ENCODE peak calls at places on chromosome 11, in ten cellular contexts. M is GM10248; T is SJSA1; F is chondrocyte; Q is stimulated activated CD4-positive, alpha-beta T cell treated with anti-CD3 and anti-CD28 coated beads, Interleukin-2, amount 100 ng/mL, for 24 hours; C is mammary epithelial cell; U is LoVo; K is dorsolateral prefrontal cortex; J is Calu3; L is dermis microvascular lymphatic vessel endothelial cell. Y is an unnamed sample.
A peak's percentile ranks its signal among the peaks of the same experiment; 100 is the strongest.

GRCh38 chr11:12270215-12270797 is 107.1 kb upstream of the PARVA start:
- DNase-seq in J (no peak), L (peak; percentile 62), T (no peak), M (no peak), K (no peak), U (no peak), C (no peak), Q (no peak), F (no peak), Y (no peak)

GRCh38 chr11:134558258-134558835 is 146.3 kb upstream of the B3GAT1 start:
- DNase-seq in Q (no peak), J (no peak), U (no peak), T (no peak), K (no peak), F (peak; percentile 11), M (no peak), C (no peak), L (no peak), Y (no peak)

GRCh38 chr11:102487214-102487613 is 34.6 kb upstream of the TMEM123 start:
- DNase-seq in J (no peak), T (no peak), C (no peak), K (no peak), U (no peak), F (no peak), L (no peak), Q (no peak), M (no peak), Y (no peak)

GRCh38 chr11:26465270-26465669 is 106.8 kb downstream of the MUC15 start:
- DNase-seq in U (no peak), L (no peak), T (no peak), K (no peak), M (no peak), C (no peak), F (no peak), Q (no peak), J (no peak), Y (no peak)

GRCh38 chr11:122559734-122560382 is 95.7 kb upstream of the UBASH3B start:
- DNase-seq in L (no peak), J (no peak), U (no peak), Q (peak; percentile 7), K (no peak), M (no peak), T (no peak), F (no peak), C (peak; percentile 20), Y (no peak)

GRCh38 chr11:86671386-86672006 is 920 bp downstream of the ME3 start:
- DNase-seq in J (no peak), F (no peak), C (no peak), L (no peak), T (peak; percentile 37), Q (peak; percentile 49), K (peak; percentile 44), M (no peak), U (peak; percentile 48), Y (no peak)

GRCh38 chr11:837990-838307 is 4.4 kb downstream of the POLR2L start:
- DNase-seq in L (no peak), J (no peak), C (no peak), M (no peak), T (no peak), K (no peak), Q (no peak), F (no peak), U (no peak), Y (no peak)

GRCh38 chr11:1335811-1336761 is 26.7 kb upstream of the TOLLIP start:
- DNase-seq in Q (peak; percentile 58), U (peak; percentile 43), K (no peak), F (no peak), J (no peak), L (no peak), M (peak; percentile 57), C (peak; percentile 36), T (no peak), Y (peak; percentile 13)

GRCh38 chr11:95853138-95853537 is 62.8 kb downstream of the CEP57 start:
- DNase-seq in U (no peak), F (no peak), K (no peak), T (no peak), M (no peak), L (no peak), J (no peak), C (no peak), Q (no peak), Y (no peak)

GRCh38 chr11:72598901-72599300 is 75.3 kb downstream of the PDE2A start:
- DNase-seq in U (no peak), K (no peak), F (no peak), Q (no peak), C (no peak), L (peak; percentile 43), J (peak; percentile 62), M (no peak), T (no peak), Y (no peak)

GRCh38 chr11:44878696-44879095 is 72.0 kb downstream of the TP53I11 start:
- DNase-seq in C (no peak), U (no peak), M (no peak), F (no peak), J (no peak), T (no peak), K (no peak), Q (no peak), L (no peak), Y (no peak)

GRCh38 chr11:125514336-125515101 is 18.5 kb upstream of the FEZ1 start:
- DNase-seq in K (no peak), Q (peak; percentile 47), J (peak; percentile 51), T (no peak), F (no peak), C (peak; percentile 98), U (no peak), M (peak; percentile 35), L (peak; percentile 55), Y (no peak)

GRCh38 chr11:78733031-78733430 is 158.4 kb upstream of the NARS2 start:
- DNase-seq in M (no peak), K (no peak), L (no peak), T (no peak), F (no peak), Q (no peak), U (no peak), J (no peak), C (no peak), Y (no peak)

GRCh38 chr11:17544181-17544622 is at the start of gene USH1C:
- DNase-seq in L (no peak), C (no peak), Q (peak; percentile 54), J (peak; percentile 87), F (peak; percentile 77), T (no peak), K (no peak), U (peak; percentile 78), M (no peak), Y (no peak)

GRCh38 chr11:107963091-107963490 is 34.8 kb downstream of the RAB39A start:
- DNase-seq in L (no peak), Q (no peak), C (no peak), J (no peak), F (no peak), T (no peak), M (no peak), U (no peak), K (no peak), Y (no peak)

GRCh38 chr11:15236514-15236913 is 121.8 kb downstream of the INSC start:
- DNase-seq in K (no peak), Q (no peak), T (no peak), C (no peak), F (no peak), M (no peak), J (no peak), U (no peak), L (no peak), Y (no peak)

GRCh38 chr11:20388096-20389055 is 860 bp downstream of the PRMT3 start:
- DNase-seq in Q (no peak), F (no peak), M (peak; percentile 23), J (peak; percentile 38), L (no peak), C (no peak), T (no peak), U (peak; percentile 12), K (no peak), Y (no peak)

GRCh38 chr11:16809901-16810668 is 71.6 kb downstream of the C11orf58 start:
- DNase-seq in C (peak; percentile 63), K (no peak), T (no peak), F (no peak), Q (no peak), J (peak; percentile 30), U (no peak), M (no peak), L (no peak), Y (no peak)

GRCh38 chr11:8019671-8020597 is 32.8 kb downstream of the EIF3F start:
- DNase-seq in F (no peak), K (no peak), T (peak; percentile 7), C (peak; percentile 34), L (no peak), Q (peak; percentile 50), U (no peak), M (peak; percentile 32), J (no peak), Y (no peak)

GRCh38 chr11:726278-726915 is 20.4 kb downstream of the EPS8L2 start:
- DNase-seq in F (no peak), C (peak; percentile 83), T (no peak), U (no peak), J (no peak), L (peak; percentile 48), M (peak; percentile 82), K (no peak), Q (peak; percentile 62), Y (no peak)

Y was measured in retinal pigment epithelial cell.